ENCODE peak calls at places on chromosome 15, in six cellular contexts. S is neuronal stem cell, D is mesenchymal stem cell, Q is IMR-90, T is mesendoderm, O is H1. L is an unnamed sample.

GRCh38 chr15:67406257-67406861 is 114.6 kb upstream of the C15orf61 start:
- DNase-seq in S (no peak), D (peak), Q (peak), T (peak), O (no peak), L (no peak)

GRCh38 chr15:66803182-66803729 is 101.2 kb downstream of the SMAD6 start:
- DNase-seq in S (peak), D (peak), Q (peak), T (peak), O (peak), L (peak)

GRCh38 chr15:100008258-100008657 is 275.0 kb upstream of the LYSMD4 start:
- DNase-seq in S (no peak), D (no peak), Q (no peak), T (no peak), O (no peak), L (no peak)

GRCh38 chr15:82298520-82298919 is 35.9 kb downstream of the SAXO2 start:
- DNase-seq in S (no peak), D (no peak), Q (no peak), T (no peak), O (no peak), L (no peak)

GRCh38 chr15:95499397-95499796 is 831.1 kb upstream of the NR2F2 start:
- DNase-seq in S (no peak), D (no peak), Q (no peak), T (no peak), O (no peak), L (no peak)

GRCh38 chr15:40266828-40267304 is 16.0 kb downstream of the ANKRD63 start:
- DNase-seq in S (no peak), D (peak), Q (peak), T (peak), O (no peak), L (no peak)

GRCh38 chr15:101022306-101022705 is 103.1 kb downstream of the LRRK1 start:
- DNase-seq in S (no peak), D (no peak), Q (no peak), T (no peak), O (peak), L (peak)

GRCh38 chr15:59028387-59028955 is 41.0 kb downstream of the RNF111 start:
- DNase-seq in S (no peak), D (no peak), Q (no peak), T (no peak), O (no peak), L (no peak)

GRCh38 chr15:63909819-63910437 is 76.2 kb upstream of the HERC1 start:
- DNase-seq in S (no peak), D (peak), Q (peak), T (no peak), O (no peak), L (no peak)

GRCh38 chr15:52184721-52185120 is 6.5 kb downstream of the GNB5 start:
- DNase-seq in S (no peak), D (no peak), Q (no peak), T (no peak), O (no peak), L (no peak)

GRCh38 chr15:19973718-19974117 is 567.9 kb downstream of the GOLGA6L6 start:
- DNase-seq in S (no peak), D (no peak), Q (no peak), T (no peak), O (peak), L (no peak)

GRCh38 chr15:49286649-49287394 is 116.8 kb downstream of the GALK2 start:
- DNase-seq in S (no peak), D (no peak), Q (peak), T (peak), O (no peak), L (no peak)

GRCh38 chr15:72353266-72353665 is 22.5 kb downstream of the HEXA start:
- DNase-seq in S (no peak), D (peak), Q (peak), T (no peak), O (no peak), L (no peak)

GRCh38 chr15:62389887-62390792 is 225.1 kb upstream of the C2CD4B start:
- DNase-seq in S (peak), D (peak), Q (peak), T (peak), O (peak), L (peak)

GRCh38 chr15:81752149-81752942 is 293.5 kb downstream of the MEX3B start:
- DNase-seq in S (no peak), D (peak), Q (peak), T (no peak), O (peak), L (no peak)

GRCh38 chr15:61013146-61013545 is 216.0 kb downstream of the RORA start:
- DNase-seq in S (no peak), D (no peak), Q (no peak), T (no peak), O (no peak), L (no peak)

GRCh38 chr15:90213123-90213817 is 12.1 kb downstream of the SEMA4B start:
- DNase-seq in S (no peak), D (no peak), Q (no peak), T (peak), O (no peak), L (no peak)

GRCh38 chr15:65395567-65396185 is 17.9 kb upstream of the IGDCC3 start:
- DNase-seq in S (no peak), D (no peak), Q (no peak), T (no peak), O (peak), L (no peak)

GRCh38 chr15:22973286-22973685 is 6.9 kb downstream of the CYFIP1 start:
- DNase-seq in S (no peak), D (no peak), Q (no peak), T (no peak), O (no peak), L (no peak)

GRCh38 chr15:69595009-69595825 is 142.6 kb downstream of the RPLP1 start:
- DNase-seq in S (no peak), D (peak), Q (no peak), T (no peak), O (no peak), L (peak)

GRCh38 chr15:21267231-21267630 is 173.1 kb downstream of the POTEB3 start:
- DNase-seq in S (no peak), D (no peak), Q (no peak), T (no peak), O (no peak), L (no peak)

GRCh38 chr15:96047255-96047931 is 283.1 kb upstream of the NR2F2 start:
- DNase-seq in S (no peak), D (peak), Q (peak), T (no peak), O (no peak), L (no peak)

GRCh38 chr15:69037977-69038376 is 23.5 kb downstream of the NOX5 start:
- DNase-seq in S (no peak), D (no peak), Q (no peak), T (no peak), O (peak), L (no peak)

GRCh38 chr15:47409601-47410000 is 307.7 kb upstream of the SEMA6D start:
- DNase-seq in S (no peak), D (peak), Q (peak), T (peak), O (no peak), L (no peak)

GRCh38 chr15:70829366-70830166 is 24.4 kb downstream of the LARP6 start:
- DNase-seq in S (no peak), D (no peak), Q (peak), T (no peak), O (no peak), L (no peak)

GRCh38 chr15:70825841-70826240 is 28.1 kb downstream of the LARP6 start:
- DNase-seq in S (no peak), D (no peak), Q (no peak), T (no peak), O (no peak), L (no peak)

GRCh38 chr15:70830615-70831014 is 23.3 kb downstream of the LARP6 start:
- DNase-seq in S (no peak), D (no peak), Q (no peak), T (no peak), O (no peak), L (no peak)

GRCh38 chr15:70826634-70827033 is 27.3 kb downstream of the LARP6 start:
- DNase-seq in S (no peak), D (peak), Q (peak), T (no peak), O (no peak), L (no peak)

GRCh38 chr15:70827721-70828120 is 26.2 kb downstream of the LARP6 start:
- DNase-seq in S (no peak), D (no peak), Q (no peak), T (no peak), O (no peak), L (no peak)
- H2BK15ac ChIP-seq in S (no peak), D (peak), Q (peak), T (no peak), O (peak), L (no peak)

GRCh38 chr15:80562033-80562432 is 133.1 kb upstream of the ABHD17C start:
- DNase-seq in S (no peak), D (no peak), Q (peak), T (no peak), O (no peak), L (no peak)

GRCh38 chr15:80560601-80561025 is 134.5 kb upstream of the ABHD17C start:
- DNase-seq in S (no peak), D (peak), Q (no peak), T (peak), O (peak), L (no peak)

GRCh38 chr15:80562846-80563245 is 132.3 kb upstream of the ABHD17C start:
- DNase-seq in S (no peak), D (no peak), Q (no peak), T (no peak), O (peak), L (no peak)

GRCh38 chr15:80559761-80560160 is 135.3 kb upstream of the ABHD17C start:
- DNase-seq in S (no peak), D (no peak), Q (no peak), T (no peak), O (no peak), L (no peak)

DNA sequence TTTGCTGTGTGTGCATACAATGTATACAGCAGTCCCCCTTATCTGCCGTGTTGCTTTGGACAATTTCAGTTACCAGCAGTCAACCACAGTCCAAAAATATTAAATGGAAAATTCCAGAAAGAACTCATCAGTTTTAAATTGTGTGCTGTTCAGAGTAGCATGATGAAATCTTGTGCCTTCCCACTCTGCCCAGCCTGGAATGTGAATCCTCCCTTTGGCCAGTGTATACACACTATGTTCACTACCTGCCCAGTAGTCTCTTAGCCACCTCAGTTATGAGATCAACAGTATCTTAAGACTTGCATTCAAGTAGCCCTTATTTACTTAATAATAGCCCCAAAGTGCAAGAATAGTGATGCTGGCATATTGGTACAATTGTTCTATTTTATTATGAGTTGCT is 133.6 kb upstream of the ABHD17C start:
- DNase-seq in S (no peak), D (peak), Q (peak), T (no peak), O (no peak), L (no peak)
- H3K27ac ChIP-seq in S (no peak), D (no peak), Q (peak), T (no peak), O (no peak), L (no peak)

GRCh38 chr15:98735304-98735703 is 87.0 kb downstream of the IGF1R start:
- DNase-seq in S (no peak), D (no peak), Q (no peak), T (no peak), O (no peak), L (no peak)
- H2BK15ac ChIP-seq in S (no peak), D (no peak), Q (no peak), T (no peak), O (no peak), L (no peak)

GRCh38 chr15:76974456-76975083 is 20.4 kb upstream of the PSTPIP1 start:
- DNase-seq in S (no peak), D (no peak), Q (no peak), T (no peak), O (no peak), L (no peak)

GRCh38 chr15:76978522-76979330 is 16.2 kb upstream of the PSTPIP1 start:
- DNase-seq in S (no peak), D (no peak), Q (no peak), T (no peak), O (no peak), L (no peak)

GRCh38 chr15:76979331-76979925 is 15.5 kb upstream of the PSTPIP1 start:
- DNase-seq in S (no peak), D (no peak), Q (peak), T (no peak), O (no peak), L (no peak)

GRCh38 chr15:76973906-76974305 is 21.0 kb upstream of the PSTPIP1 start:
- DNase-seq in S (no peak), D (no peak), Q (no peak), T (no peak), O (no peak), L (no peak)

GRCh38 chr15:76976572-76977270 is 18.2 kb upstream of the PSTPIP1 start:
- DNase-seq in S (no peak), D (no peak), Q (no peak), T (no peak), O (no peak), L (no peak)
- H3K27ac ChIP-seq in S (no peak), D (no peak), Q (no peak), T (no peak), O (no peak), L (no peak)

GRCh38 chr15:85041230-85041629 is 59.6 kb downstream of the PDE8A start:
- DNase-seq in S (no peak), D (no peak), Q (no peak), T (no peak), O (no peak), L (no peak)
- H2BK15ac ChIP-seq in S (no peak), D (no peak), Q (no peak), T (no peak), O (no peak), L (no peak)